ENCODE peak calls at places on chromosomes 2 and 18, in ten cellular contexts. F is mesenchymal stem cell; G is activated T-cell treated with anti-CD3 and anti-CD28 coated beads for 24 hours; I is left lobe of liver; V is NCI-H1694; N is activated CD4-positive, alpha-beta T cell treated with anti-CD3 and anti-CD28 coated beads for 48 hours; W is stimulated activated CD4-positive, alpha-beta T cell treated with anti-CD3 and anti-CD28 coated beads, Interleukin-4, amount 100 ng/mL, for 24 hours; Q is GM03348; J is cardiac muscle cell; C is OCI-LY7. U is an unnamed sample.

GRCh38 chr18:63148449-63149199 is 170.9 kb downstream of the BCL2 start:
- DNase-seq in G (no peak), J (no peak), F (peak; percentile 19), I (peak; percentile 78), W (no peak), C (no peak), N (no peak), V (no peak), Q (peak; percentile 85), U (no peak)

GRCh38 chr2:171225302-171225980 is 64.7 kb upstream of the TLK1 start:
- DNase-seq in C (no peak), J (no peak), N (no peak), F (peak; percentile 93), V (no peak), W (no peak), I (no peak), Q (peak; percentile 53), G (no peak), U (no peak)

GRCh38 chr2:71647346-71647745 is 194.0 kb downstream of the DYSF start:
- DNase-seq in G (no peak), I (no peak), N (no peak), F (no peak), J (no peak), Q (no peak), V (no peak), C (no peak), W (no peak), U (no peak)

GRCh38 chr2:169478339-169478738 is 955 bp upstream of the BBS5 start:
- DNase-seq in V (no peak), N (no peak), G (no peak), F (no peak), C (no peak), I (no peak), W (no peak), Q (no peak), J (no peak), U (no peak)

GRCh38 chr2:120804446-120804845 is 68.8 kb downstream of the GLI2 start:
- DNase-seq in V (no peak), W (no peak), N (no peak), C (no peak), G (no peak), F (no peak), Q (no peak), I (no peak), J (no peak), U (no peak)

GRCh38 chr2:219060821-219061791 is at the start of gene IHH:
- DNase-seq in I (peak; percentile 84), W (no peak), C (no peak), F (no peak), J (peak; percentile 17), G (no peak), V (no peak), N (peak; percentile 36), Q (peak; percentile 52), U (peak; percentile 42)

GRCh38 chr2:33008716-33009115 is 62.0 kb downstream of the LTBP1 start:
- DNase-seq in V (no peak), G (no peak), I (no peak), W (no peak), C (no peak), N (no peak), F (no peak), Q (no peak), J (no peak), U (no peak)

GRCh38 chr2:238158807-238159539 is at the start of gene ERFE:
- DNase-seq in I (no peak), F (peak; percentile 51), N (peak; percentile 73), J (peak; percentile 70), C (peak; percentile 70), G (peak; percentile 48), V (no peak), W (peak; percentile 45), Q (peak; percentile 89), U (peak; percentile 83)

GRCh38 chr18:21901423-21901822 is 160.8 kb downstream of the MIB1 start:
- DNase-seq in N (no peak), I (no peak), V (no peak), J (no peak), C (no peak), F (peak; percentile 61), G (no peak), Q (no peak), W (no peak), U (no peak)

GRCh38 chr2:131036269-131036668 is 57.0 kb downstream of the FAM168B start:
- DNase-seq in F (no peak), Q (no peak), W (no peak), J (no peak), C (no peak), V (no peak), I (no peak), G (no peak), N (no peak), U (no peak)

GRCh38 chr2:167353605-167354280 is 465.5 kb downstream of the XIRP2 start:
- DNase-seq in Q (no peak), I (no peak), F (no peak), W (no peak), G (no peak), V (no peak), J (no peak), C (no peak), N (no peak), U (no peak)

GRCh38 chr2:39492095-39492590 is 55.1 kb upstream of the MAP4K3 start:
- DNase-seq in W (peak; percentile 59), J (no peak), C (peak; percentile 94), Q (peak; percentile 75), V (no peak), I (no peak), G (peak; percentile 24), N (peak; percentile 38), F (peak; percentile 95), U (no peak)

GRCh38 chr2:219350938-219351280 is 18.4 kb upstream of the RESP18 start:
- DNase-seq in W (no peak), J (no peak), F (peak; percentile 65), G (no peak), Q (no peak), I (no peak), N (no peak), V (no peak), C (no peak), U (no peak)

GRCh38 chr18:12990662-12990976 is 543 bp upstream of the CEP192 start:
- DNase-seq in N (no peak), I (no peak), G (no peak), F (no peak), C (no peak), J (no peak), V (no peak), W (no peak), Q (peak; percentile 13), U (no peak)

GRCh38 chr18:9147440-9148238 is 11.1 kb downstream of the ANKRD12 start:
- DNase-seq in Q (peak; percentile 66), N (peak; percentile 31), V (peak; percentile 24), C (peak; percentile 80), G (no peak), I (no peak), F (peak; percentile 86), J (peak; percentile 63), W (peak; percentile 49), U (no peak)

GRCh38 chr18:11516988-11517630 is 92.3 kb upstream of the SLC35G4 start:
- DNase-seq in V (no peak), Q (no peak), J (no peak), C (no peak), I (no peak), N (no peak), W (no peak), F (no peak), G (no peak), U (no peak)

GRCh38 chr18:50099725-50100414 is 95.1 kb downstream of the MYO5B start:
- DNase-seq in N (no peak), W (no peak), I (no peak), Q (peak; percentile 13), V (peak; percentile 45), F (peak; percentile 45), G (no peak), C (no peak), J (no peak), U (no peak)

GRCh38 chr2:240143276-240143675 is 2.8 kb upstream of the OTOS start:
- DNase-seq in I (no peak), C (no peak), F (no peak), G (no peak), J (no peak), Q (no peak), V (no peak), W (no peak), N (no peak), U (no peak)

GRCh38 chr2:230335461-230335863 is 8.5 kb downstream of the SP140L start:
- DNase-seq in F (peak; percentile 24), V (no peak), Q (no peak), I (no peak), C (no peak), W (no peak), G (no peak), N (no peak), J (no peak), U (no peak)

GRCh38 chr2:104213758-104214157 is 640.2 kb upstream of the POU3F3 start:
- DNase-seq in W (no peak), G (no peak), J (no peak), V (no peak), C (no peak), F (no peak), I (no peak), Q (no peak), N (no peak), U (no peak)